ENCODE peak calls at places on chromosomes 5 and 9, in six cellular contexts. F is BJ, G is mammary epithelial cell, C is GM12865, V is testis, D is heart right ventricle. Z is an unnamed sample.

GRCh38 chr5:55101556-55102276 is 730 bp upstream of the GZMA start:
- DNase-seq in C (no peak), V (no peak), G (no peak), D (no peak), F (no peak), Z (no peak)

GRCh38 chr9:124281934-124282351 is 24.2 kb downstream of the NEK6 start:
- DNase-seq in D (no peak), V (no peak), C (no peak), G (no peak), F (no peak), Z (peak)

GRCh38 chr9:26142201-26142600 is 464.0 kb upstream of the TUSC1 start:
- DNase-seq in G (no peak), D (no peak), C (no peak), F (no peak), V (no peak), Z (no peak)

GRCh38 chr5:158456756-158457155 is 597.8 kb upstream of the CLINT1 start:
- DNase-seq in V (no peak), D (no peak), G (peak), C (peak), F (peak), Z (peak)

GRCh38 chr9:7239708-7240107 is 481.9 kb downstream of the KDM4C start:
- DNase-seq in F (no peak), V (no peak), C (no peak), D (no peak), G (no peak), Z (no peak)

GRCh38 chr5:100803391-100803790 is 99.7 kb downstream of the ST8SIA4 start:
- DNase-seq in V (no peak), C (no peak), D (no peak), G (no peak), F (no peak), Z (peak)

GRCh38 chr9:115596743-115597080 is 478.8 kb upstream of the TNC start:
- DNase-seq in C (no peak), G (no peak), V (no peak), D (no peak), F (no peak), Z (no peak)

GRCh38 chr5:124644138-124644537 is 102.3 kb downstream of the ZNF608 start:
- DNase-seq in C (no peak), G (no peak), V (no peak), D (no peak), F (no peak), Z (no peak)

GRCh38 chr9:119289740-119290139 is 79.5 kb downstream of the BRINP1 start:
- DNase-seq in V (peak), D (peak), C (peak), G (peak), F (no peak), Z (peak)

GRCh38 chr5:30324083-30324482 is 869.4 kb upstream of the CDH6 start:
- DNase-seq in D (no peak), F (no peak), V (no peak), G (no peak), C (no peak), Z (no peak)

GRCh38 chr5:73363911-73364730 is 84.5 kb downstream of the FOXD1 start:
- DNase-seq in G (peak), C (no peak), D (no peak), F (peak), V (no peak), Z (peak)

GRCh38 chr5:73357576-73357975 is 91.0 kb downstream of the FOXD1 start:
- DNase-seq in C (no peak), G (no peak), D (no peak), V (no peak), F (no peak), Z (no peak)

GRCh38 chr5:73355083-73355482 is 93.5 kb downstream of the FOXD1 start:
- DNase-seq in D (no peak), C (no peak), F (no peak), V (no peak), G (no peak), Z (no peak)

GRCh38 chr5:73354406-73354805 is 94.2 kb downstream of the FOXD1 start:
- DNase-seq in C (no peak), D (no peak), F (no peak), G (no peak), V (no peak), Z (no peak)

DNA sequence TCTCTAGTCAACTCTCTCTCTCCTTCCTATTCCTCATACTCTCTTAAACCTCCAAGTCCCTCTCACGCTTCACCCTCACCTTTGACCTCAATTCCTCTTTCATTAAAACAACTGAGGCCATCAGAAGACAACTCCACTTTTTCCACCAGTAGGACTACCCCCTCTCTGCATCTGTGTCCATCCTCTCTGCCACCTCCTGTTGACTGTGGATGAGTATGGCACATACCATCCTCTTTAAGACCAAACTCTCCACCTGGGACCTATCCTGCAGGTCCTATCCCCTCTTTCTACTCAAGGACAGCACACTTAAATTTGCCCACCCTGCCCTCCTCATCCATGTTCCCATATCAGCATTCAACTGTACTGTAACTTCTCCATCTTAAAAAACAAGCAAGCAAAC is 89.2 kb downstream of the FOXD1 start:
- DNase-seq in D (no peak), V (no peak), F (no peak), G (no peak), C (no peak), Z (no peak)
- TF ChIP-seq CTCF in D (no peak), V (no peak), F (no peak), G (no peak), C (no peak), Z (no peak)

GRCh38 chr9:107286057-107286456 is 3.0 kb downstream of the RAD23B start:
- DNase-seq in V (no peak), C (no peak), F (no peak), D (no peak), G (peak), Z (peak)
- H3K4me3 ChIP-seq in V (peak), C (peak), F (peak), D (no peak), G (peak), Z (peak)

DNA sequence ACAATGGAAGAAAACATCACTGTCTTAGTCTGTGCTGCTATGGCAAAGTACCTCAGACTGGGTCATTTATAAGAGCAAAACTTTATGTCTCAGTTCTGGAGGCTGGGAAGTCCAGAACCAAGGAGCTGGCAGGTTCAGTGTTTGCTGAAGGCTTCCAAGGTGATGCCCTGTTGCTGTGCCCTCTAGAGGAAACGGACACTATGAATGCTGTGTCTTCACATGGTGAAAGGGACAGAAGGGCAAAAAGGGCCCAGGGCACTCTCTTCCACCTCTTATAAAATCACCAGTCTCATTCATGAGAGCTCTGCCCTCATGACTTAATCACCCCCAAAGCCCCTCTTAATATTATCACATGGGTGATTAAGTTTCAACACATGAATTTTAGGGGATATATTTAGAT is 143.5 kb downstream of the FANCC start:
- DNase-seq in F (no peak), C (no peak), G (no peak), D (no peak), V (no peak), Z (no peak)
- TF ChIP-seq CTCF in F (no peak), C (no peak), G (no peak), D (no peak), V (no peak), Z (no peak)

GRCh38 chr9:72984990-72985389 is 32.1 kb upstream of the ALDH1A1 start:
- DNase-seq in V (no peak), G (no peak), F (no peak), D (no peak), C (no peak), Z (no peak)
- H3K4me3 ChIP-seq in V (no peak), G (no peak), F (no peak), D (no peak), C (no peak), Z (no peak)

GRCh38 chr5:139474815-139475791 is 4.3 kb downstream of the SMIM33 start:
- DNase-seq in F (peak), V (no peak), C (no peak), G (no peak), D (no peak), Z (peak)
- TF ChIP-seq CTCF in F (no peak), V (no peak), C (no peak), G (no peak), D (no peak), Z (no peak)

GRCh38 chr9:95071450-95071849 is 246.1 kb downstream of the FANCC start:
- DNase-seq in D (no peak), C (no peak), F (no peak), V (peak), G (no peak), Z (no peak)
- H3K4me3 ChIP-seq in D (no peak), C (no peak), F (no peak), V (no peak), G (no peak), Z (no peak)

DNA sequence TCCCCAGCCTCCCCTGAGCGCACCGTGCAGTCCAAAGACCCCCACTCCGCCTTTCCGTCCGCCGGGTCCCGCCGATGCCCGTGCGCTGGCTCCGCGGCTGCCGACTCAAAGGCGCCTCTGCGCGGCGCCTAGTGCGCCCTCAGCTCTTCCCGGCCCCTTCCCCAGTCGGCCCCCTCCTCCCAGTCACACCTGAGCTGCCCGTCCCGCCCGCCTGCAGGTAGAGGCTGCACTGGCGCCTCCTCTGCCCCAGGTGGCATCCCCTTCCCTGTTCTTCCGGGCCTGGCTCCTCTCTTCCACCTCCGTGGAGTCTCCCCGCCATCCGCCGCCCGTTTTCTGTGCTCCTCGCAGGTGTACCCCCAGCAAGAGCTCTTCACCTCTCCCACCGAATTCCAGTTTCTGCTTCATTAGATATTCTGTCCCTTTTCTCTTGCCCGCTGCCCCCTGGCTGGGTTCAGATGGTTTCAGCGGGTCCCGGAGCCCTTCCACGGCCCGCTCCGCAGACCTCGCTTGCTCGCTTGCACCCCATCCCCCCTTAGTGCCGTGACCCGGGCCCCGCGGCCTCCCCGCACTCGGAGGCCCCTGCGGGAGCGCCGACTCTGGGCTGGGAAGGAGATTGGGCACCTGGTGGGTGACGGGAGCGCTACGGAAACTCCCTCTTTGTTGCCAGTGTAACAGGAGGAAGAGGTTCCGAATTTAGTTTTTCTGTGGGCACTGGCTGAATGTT is 707 bp downstream of the SLC44A1 start:
- DNase-seq in G (peak), F (no peak), C (peak), D (peak), V (peak), Z (peak)
- TF ChIP-seq CTCF in G (peak), F (peak), C (no peak), D (no peak), V (no peak), Z (no peak)